ENCODE peak calls at places on chromosomes 13 and 19, in four cellular contexts. One of them, this sample, is unnamed.

GRCh38 chr13:31242935-31243334 is 43.2 kb downstream of the B3GLCT start:
- DNase-seq in heart left ventricle: no peak
- DNase-seq in thoracic aorta: no peak
- DNase-seq in BJ: peak; percentile 71
- DNase-seq in this sample: no peak

GRCh38 chr19:38683393-38684077 is 36.1 kb downstream of the ACTN4 start:
- DNase-seq in heart left ventricle: no peak
- DNase-seq in thoracic aorta: no peak
- DNase-seq in BJ: no peak
- DNase-seq in this sample: no peak

GRCh38 chr13:50227356-50227755 is 212.1 kb downstream of the KCNRG start:
- DNase-seq in heart left ventricle: no peak
- DNase-seq in thoracic aorta: no peak
- DNase-seq in BJ: no peak
- DNase-seq in this sample: no peak

GRCh38 chr13:95201814-95202521 is 99.3 kb downstream of the ABCC4 start:
- DNase-seq in heart left ventricle: no peak
- DNase-seq in thoracic aorta: no peak
- DNase-seq in BJ: no peak
- DNase-seq in this sample: no peak

GRCh38 chr13:35716186-35716585 is 239.7 kb upstream of the MAB21L1 start:
- DNase-seq in heart left ventricle: no peak
- DNase-seq in thoracic aorta: no peak
- DNase-seq in BJ: no peak
- DNase-seq in this sample: no peak

GRCh38 chr19:947707-948533 is 22.1 kb downstream of the ARID3A start:
- DNase-seq in heart left ventricle: peak; percentile 86
- DNase-seq in thoracic aorta: no peak
- DNase-seq in BJ: no peak
- DNase-seq in this sample: no peak

GRCh38 chr13:85864963-85865530 is 65.8 kb upstream of the SLITRK6 start:
- DNase-seq in heart left ventricle: no peak
- DNase-seq in thoracic aorta: no peak
- DNase-seq in BJ: no peak
- DNase-seq in this sample: no peak

GRCh38 chr13:60043262-60043661 is 120.5 kb downstream of the DIAPH3 start:
- DNase-seq in heart left ventricle: no peak
- DNase-seq in thoracic aorta: no peak
- DNase-seq in BJ: peak; percentile 56
- DNase-seq in this sample: no peak

DNA sequence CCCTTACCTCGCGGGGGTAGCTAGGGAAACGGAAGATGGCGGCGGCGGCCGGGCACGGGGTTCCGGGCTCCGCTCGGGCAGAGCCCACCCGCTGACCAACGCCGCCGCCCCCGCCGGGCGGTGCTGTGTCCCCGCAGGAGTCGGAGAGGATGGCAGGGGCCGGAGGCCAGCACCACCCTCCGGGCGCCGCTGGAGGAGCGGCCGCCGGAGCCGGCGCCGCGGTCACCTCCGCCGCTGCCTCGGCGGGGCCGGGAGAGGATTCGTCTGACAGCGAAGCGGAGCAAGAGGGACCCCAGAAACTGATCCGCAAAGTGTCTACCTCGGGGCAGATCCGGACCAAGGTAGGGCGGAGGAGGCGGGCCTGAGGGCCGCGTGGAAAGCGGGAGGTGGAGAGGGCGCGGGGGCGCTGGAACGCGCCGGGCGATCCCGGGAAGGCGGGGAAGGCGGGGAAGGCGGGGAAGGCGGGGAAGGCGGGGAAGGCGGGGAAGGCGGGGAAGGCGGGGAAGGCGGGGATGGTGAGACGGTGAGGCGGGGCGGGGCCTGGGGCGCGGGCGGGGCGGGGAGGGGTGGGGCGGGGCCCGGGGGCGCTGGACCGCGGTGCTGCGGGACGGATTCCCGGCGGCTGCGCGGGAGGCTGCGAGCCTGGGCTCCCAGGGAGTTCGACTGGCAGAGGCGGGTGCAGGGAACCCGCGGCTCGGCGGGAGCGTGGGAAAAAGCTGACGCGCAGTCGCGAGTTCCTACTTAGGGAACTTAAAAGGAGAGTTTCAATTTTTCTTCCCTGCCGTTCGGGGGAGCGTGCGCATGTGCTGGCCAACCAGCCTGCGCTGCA is at the start of gene DGKH:
- DNase-seq in heart left ventricle: peak; percentile 89
- DNase-seq in thoracic aorta: peak; percentile 50
- DNase-seq in BJ: no peak
- DNase-seq in this sample: no peak
- TF ChIP-seq CTCF in heart left ventricle: peak; percentile 26
- TF ChIP-seq CTCF in thoracic aorta: no peak
- TF ChIP-seq CTCF in BJ: no peak
- TF ChIP-seq CTCF in this sample: no peak

GRCh38 chr19:47110521-47111080 is 3.0 kb downstream of the ZC3H4 start:
- DNase-seq in heart left ventricle: no peak
- DNase-seq in thoracic aorta: no peak
- DNase-seq in BJ: no peak
- DNase-seq in this sample: no peak

GRCh38 chr19:47107953-47108746 is 5.4 kb downstream of the ZC3H4 start:
- DNase-seq in heart left ventricle: no peak
- DNase-seq in thoracic aorta: no peak
- DNase-seq in BJ: no peak
- DNase-seq in this sample: no peak

GRCh38 chr19:47107201-47107952 is 6.2 kb downstream of the ZC3H4 start:
- DNase-seq in heart left ventricle: no peak
- DNase-seq in thoracic aorta: no peak
- DNase-seq in BJ: no peak
- DNase-seq in this sample: no peak

GRCh38 chr19:47109541-47110375 is 3.8 kb downstream of the ZC3H4 start:
- DNase-seq in heart left ventricle: no peak
- DNase-seq in thoracic aorta: no peak
- DNase-seq in BJ: no peak
- DNase-seq in this sample: no peak

DNA sequence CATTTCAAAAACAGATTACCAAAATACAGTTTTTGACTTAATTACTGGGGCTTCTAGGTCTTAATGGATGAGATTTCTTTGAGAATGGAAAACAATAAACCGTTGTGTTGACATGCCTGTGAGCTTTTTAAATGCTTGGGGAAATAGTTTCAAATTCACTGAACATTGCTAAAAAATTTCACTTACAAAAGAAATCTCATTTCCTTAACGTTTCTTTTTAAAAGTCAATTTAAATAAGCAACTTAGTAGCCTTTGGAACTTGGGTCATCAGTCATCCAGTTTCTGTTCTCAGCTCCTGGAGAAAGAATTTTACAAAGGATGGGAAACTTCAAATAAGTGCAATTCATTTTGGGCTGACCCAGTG is 4.4 kb downstream of the ZC3H4 start:
- DNase-seq in heart left ventricle: no peak
- DNase-seq in thoracic aorta: no peak
- DNase-seq in BJ: no peak
- DNase-seq in this sample: no peak
- H3K4me3 ChIP-seq in heart left ventricle: peak overlapping the region; percentile 99
- H3K4me3 ChIP-seq in thoracic aorta: peak overlapping the region; percentile 98
- H3K4me3 ChIP-seq in BJ: no peak overlapping the region
- H3K4me3 ChIP-seq in this sample: no peak overlapping the region

GRCh38 chr19:50465000-50465399 is 11.3 kb upstream of the EMC10 start:
- DNase-seq in heart left ventricle: no peak
- DNase-seq in thoracic aorta: no peak
- DNase-seq in BJ: no peak
- DNase-seq in this sample: no peak

GRCh38 chr19:50467566-50467965 is 8.7 kb upstream of the EMC10 start:
- DNase-seq in heart left ventricle: no peak
- DNase-seq in thoracic aorta: no peak
- DNase-seq in BJ: no peak
- DNase-seq in this sample: no peak

GRCh38 chr19:50464348-50464747 is 12.0 kb upstream of the EMC10 start:
- DNase-seq in heart left ventricle: no peak
- DNase-seq in thoracic aorta: no peak
- DNase-seq in BJ: no peak
- DNase-seq in this sample: no peak

GRCh38 chr19:50462970-50463369 is 13.3 kb upstream of the EMC10 start:
- DNase-seq in heart left ventricle: no peak
- DNase-seq in thoracic aorta: no peak
- DNase-seq in BJ: no peak
- DNase-seq in this sample: no peak

DNA sequence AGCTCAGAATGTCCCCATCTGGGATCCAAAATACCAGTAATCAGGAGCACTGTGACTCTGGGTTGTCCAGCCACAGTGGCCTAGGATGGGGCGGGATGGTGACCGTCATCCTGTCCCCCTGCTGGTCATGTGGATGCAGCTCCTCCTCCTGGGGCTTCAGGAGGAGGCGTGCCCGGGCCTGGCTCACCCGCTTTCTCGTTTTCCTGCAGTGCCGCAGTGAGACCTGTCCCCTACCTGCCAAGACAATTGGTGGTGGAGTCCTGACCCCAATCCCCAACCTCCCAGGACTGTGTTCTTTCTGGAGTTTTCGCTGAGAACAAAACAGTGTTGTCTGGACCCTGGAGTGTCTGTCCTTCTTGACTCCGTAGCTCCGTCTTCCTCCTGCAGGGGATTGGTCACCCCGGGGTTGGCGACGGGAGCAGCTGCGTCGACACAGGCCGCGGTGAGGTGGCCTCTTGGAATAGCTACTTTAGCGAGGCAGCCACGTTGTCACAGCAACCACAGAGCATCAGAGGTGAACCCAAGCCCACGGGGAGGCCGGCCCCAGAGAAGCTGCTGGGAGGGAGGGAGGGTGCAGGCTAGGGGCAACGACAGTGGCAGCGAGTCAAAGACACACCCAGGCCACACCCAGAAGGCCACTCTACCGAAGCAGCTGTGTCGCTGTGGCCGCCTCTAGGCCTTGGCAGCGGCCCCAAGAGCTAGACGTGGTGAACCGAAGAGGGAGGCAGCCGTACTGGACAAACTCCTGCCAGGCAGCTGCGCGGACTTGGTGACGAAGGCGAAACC is 10.1 kb upstream of the EMC10 start:
- DNase-seq in heart left ventricle: no peak
- DNase-seq in thoracic aorta: no peak
- DNase-seq in BJ: no peak
- DNase-seq in this sample: no peak
- TF ChIP-seq CTCF in heart left ventricle: no peak
- TF ChIP-seq CTCF in thoracic aorta: no peak
- TF ChIP-seq CTCF in BJ: peak; percentile 38
- TF ChIP-seq CTCF in this sample: no peak

DNA sequence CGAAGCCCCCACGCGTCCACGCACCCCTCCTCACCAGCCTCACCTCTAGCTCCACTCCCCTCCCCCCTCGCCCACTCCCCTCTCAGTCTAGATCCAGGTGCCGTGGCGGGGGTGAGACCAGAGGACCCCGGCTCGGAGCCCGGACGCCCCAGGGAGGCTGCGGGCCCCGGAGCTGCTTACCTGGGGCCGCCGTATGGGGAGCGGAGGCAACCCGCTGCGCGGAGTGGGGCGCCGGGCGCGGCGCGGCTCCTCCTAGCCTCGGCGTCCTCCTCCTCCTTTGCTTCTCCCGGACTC is 353 bp downstream of the ENOX1 start:
- DNase-seq in heart left ventricle: no peak
- DNase-seq in thoracic aorta: no peak
- DNase-seq in BJ: no peak
- DNase-seq in this sample: no peak
- H3K4me3 ChIP-seq in heart left ventricle: peak overlapping the region; percentile 70
- H3K4me3 ChIP-seq in thoracic aorta: peak overlapping the region; percentile 83
- H3K4me3 ChIP-seq in BJ: peak overlapping the region; percentile 67
- H3K4me3 ChIP-seq in this sample: peak overlapping the region; percentile 63

GRCh38 chr13:45807520-45808099 is 43.9 kb downstream of the SIAH3 start:
- DNase-seq in heart left ventricle: no peak
- DNase-seq in thoracic aorta: no peak
- DNase-seq in BJ: no peak
- DNase-seq in this sample: peak; percentile 1
- TF ChIP-seq CTCF in heart left ventricle: peak; percentile 50
- TF ChIP-seq CTCF in thoracic aorta: no peak
- TF ChIP-seq CTCF in BJ: peak; percentile 45
- TF ChIP-seq CTCF in this sample: peak; percentile 47

GRCh38 chr19:2952953-2953481 is 8.2 kb upstream of the ZNF77 start:
- DNase-seq in heart left ventricle: no peak
- DNase-seq in thoracic aorta: no peak
- DNase-seq in BJ: no peak
- DNase-seq in this sample: no peak
- H3K4me3 ChIP-seq in heart left ventricle: no peak overlapping the region
- H3K4me3 ChIP-seq in thoracic aorta: no peak overlapping the region
- H3K4me3 ChIP-seq in BJ: no peak overlapping the region
- H3K4me3 ChIP-seq in this sample: peak overlapping the region; percentile 26

DNA sequence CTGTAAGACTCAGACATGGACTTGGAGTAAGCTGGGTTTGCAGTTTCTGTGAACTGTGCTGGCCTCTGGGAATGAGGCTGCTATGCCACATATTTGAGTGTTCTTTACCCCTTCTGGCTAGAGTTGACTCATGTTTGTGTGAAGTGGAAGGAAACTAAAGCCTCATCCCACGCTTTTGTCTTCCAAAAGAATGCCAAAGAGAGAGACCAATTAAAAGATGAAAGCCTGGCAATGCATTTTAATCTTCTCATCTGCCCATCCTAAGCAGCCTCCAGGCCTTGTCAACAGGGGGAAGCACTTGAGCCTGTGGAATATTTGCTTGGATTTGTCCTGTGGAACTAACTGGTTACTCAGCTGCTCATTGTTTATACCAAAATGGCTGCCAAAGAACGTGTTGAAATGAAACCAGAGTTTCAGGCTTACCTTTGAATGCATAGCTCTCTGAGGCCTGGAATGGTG is 49.1 kb downstream of the LMO7 start:
- DNase-seq in heart left ventricle: no peak
- DNase-seq in thoracic aorta: no peak
- DNase-seq in BJ: peak; percentile 77
- DNase-seq in this sample: peak; percentile 56
- TF ChIP-seq CTCF in heart left ventricle: no peak
- TF ChIP-seq CTCF in thoracic aorta: no peak
- TF ChIP-seq CTCF in BJ: peak; percentile 62
- TF ChIP-seq CTCF in this sample: peak; percentile 47

DNA sequence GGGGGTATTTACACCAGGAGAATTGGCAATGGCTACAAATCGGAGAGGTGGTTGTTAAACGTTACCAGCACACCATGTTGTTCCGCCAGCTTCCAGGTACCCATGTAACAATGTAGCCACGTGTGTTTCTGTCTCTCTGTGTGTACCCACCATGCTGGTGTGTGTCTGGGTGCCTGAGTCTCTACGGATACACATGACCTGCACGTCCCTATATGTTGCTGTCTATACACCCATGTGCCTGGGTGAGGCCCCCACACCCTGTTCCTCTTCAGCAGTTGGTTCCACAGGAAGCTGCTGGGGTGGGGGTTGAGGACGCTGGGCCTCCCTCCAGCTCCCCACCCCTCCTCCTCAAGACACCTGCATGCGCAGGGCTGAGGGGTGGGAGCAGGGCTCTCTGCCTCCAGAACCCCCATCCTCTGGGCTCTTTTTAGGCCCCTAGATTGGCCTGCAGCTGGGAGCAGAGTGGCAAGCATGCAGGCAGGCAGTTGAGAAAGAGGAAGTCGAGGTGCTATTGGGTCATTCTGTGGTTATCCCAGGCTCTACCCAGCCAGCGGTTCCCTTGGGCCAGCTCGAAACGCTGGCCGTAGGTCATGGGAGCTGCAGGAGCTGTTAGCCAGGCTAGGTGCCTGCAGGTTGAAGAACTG is at the start of gene ARHGEF18:
- DNase-seq in heart left ventricle: peak; percentile 72
- DNase-seq in thoracic aorta: no peak
- DNase-seq in BJ: no peak
- DNase-seq in this sample: no peak
- H3K4me3 ChIP-seq in heart left ventricle: no peak within 1 kb of the TSS
- H3K4me3 ChIP-seq in thoracic aorta: peak within 1 kb of the TSS; percentile 15
- H3K4me3 ChIP-seq in BJ: no peak within 1 kb of the TSS
- H3K4me3 ChIP-seq in this sample: no peak within 1 kb of the TSS

This sample was measured in AG09309.